ENCODE peak calls at places on chromosome 14, in eight cellular contexts. One of them, this sample, is unnamed.

GRCh38 chr14:50615056-50615455 is 53.0 kb downstream of the SAV1 start:
- DNase-seq in T1000: no peak
- DNase-seq in stimulated activated CD8-positive, alpha-beta memory T cell treated with anti-CD3 and anti-CD28 coated beads, Interleukin-4, amount 100 ng/mL, for 1 hour: no peak
- DNase-seq in GM03348: no peak
- DNase-seq in NCI-H2171 treated with DMSO at 0.1 percent for 48 hours: no peak
- DNase-seq in D341Med: no peak
- DNase-seq in left cardiac atrium: no peak
- DNase-seq in NCI-H774: no peak
- DNase-seq in this sample: no peak

GRCh38 chr14:64501326-64502171 is 2.1 kb downstream of the ZBTB25 start:
- DNase-seq in GM03348: peak
- DNase-seq in left cardiac atrium: peak
- DNase-seq in NCI-H774: no peak
- DNase-seq in T1000: peak
- DNase-seq in stimulated activated CD8-positive, alpha-beta memory T cell treated with anti-CD3 and anti-CD28 coated beads, Interleukin-4, amount 100 ng/mL, for 1 hour: no peak
- DNase-seq in NCI-H2171 treated with DMSO at 0.1 percent for 48 hours: no peak
- DNase-seq in D341Med: no peak
- DNase-seq in this sample: no peak

GRCh38 chr14:102866982-102867761 is 55.3 kb upstream of the AMN start:
- DNase-seq in NCI-H2171 treated with DMSO at 0.1 percent for 48 hours: no peak
- DNase-seq in D341Med: no peak
- DNase-seq in GM03348: no peak
- DNase-seq in stimulated activated CD8-positive, alpha-beta memory T cell treated with anti-CD3 and anti-CD28 coated beads, Interleukin-4, amount 100 ng/mL, for 1 hour: no peak
- DNase-seq in T1000: no peak
- DNase-seq in left cardiac atrium: no peak
- DNase-seq in NCI-H774: no peak
- DNase-seq in this sample: no peak

GRCh38 chr14:92472860-92473259 is 40.7 kb upstream of the RIN3 start:
- DNase-seq in D341Med: no peak
- DNase-seq in T1000: no peak
- DNase-seq in GM03348: no peak
- DNase-seq in left cardiac atrium: no peak
- DNase-seq in stimulated activated CD8-positive, alpha-beta memory T cell treated with anti-CD3 and anti-CD28 coated beads, Interleukin-4, amount 100 ng/mL, for 1 hour: no peak
- DNase-seq in NCI-H2171 treated with DMSO at 0.1 percent for 48 hours: no peak
- DNase-seq in NCI-H774: no peak
- DNase-seq in this sample: no peak

GRCh38 chr14:93304771-93305170 is 28.1 kb downstream of the BTBD7 start:
- DNase-seq in T1000: no peak
- DNase-seq in NCI-H774: no peak
- DNase-seq in left cardiac atrium: no peak
- DNase-seq in stimulated activated CD8-positive, alpha-beta memory T cell treated with anti-CD3 and anti-CD28 coated beads, Interleukin-4, amount 100 ng/mL, for 1 hour: no peak
- DNase-seq in NCI-H2171 treated with DMSO at 0.1 percent for 48 hours: no peak
- DNase-seq in D341Med: no peak
- DNase-seq in GM03348: peak
- DNase-seq in this sample: no peak

GRCh38 chr14:81771876-81772275 is 238.2 kb upstream of the SEL1L start:
- DNase-seq in GM03348: no peak
- DNase-seq in left cardiac atrium: no peak
- DNase-seq in NCI-H2171 treated with DMSO at 0.1 percent for 48 hours: no peak
- DNase-seq in stimulated activated CD8-positive, alpha-beta memory T cell treated with anti-CD3 and anti-CD28 coated beads, Interleukin-4, amount 100 ng/mL, for 1 hour: no peak
- DNase-seq in NCI-H774: no peak
- DNase-seq in D341Med: no peak
- DNase-seq in T1000: no peak
- DNase-seq in this sample: no peak

GRCh38 chr14:93081875-93082570 is 33.7 kb downstream of the ITPK1 start:
- DNase-seq in NCI-H2171 treated with DMSO at 0.1 percent for 48 hours: no peak
- DNase-seq in left cardiac atrium: no peak
- DNase-seq in GM03348: no peak
- DNase-seq in NCI-H774: no peak
- DNase-seq in stimulated activated CD8-positive, alpha-beta memory T cell treated with anti-CD3 and anti-CD28 coated beads, Interleukin-4, amount 100 ng/mL, for 1 hour: no peak
- DNase-seq in T1000: no peak
- DNase-seq in D341Med: no peak
- DNase-seq in this sample: no peak

GRCh38 chr14:61296707-61297502 is 15.8 kb upstream of the TMEM30B start:
- DNase-seq in T1000: no peak
- DNase-seq in stimulated activated CD8-positive, alpha-beta memory T cell treated with anti-CD3 and anti-CD28 coated beads, Interleukin-4, amount 100 ng/mL, for 1 hour: no peak
- DNase-seq in left cardiac atrium: no peak
- DNase-seq in NCI-H774: no peak
- DNase-seq in NCI-H2171 treated with DMSO at 0.1 percent for 48 hours: peak
- DNase-seq in GM03348: peak
- DNase-seq in D341Med: peak
- DNase-seq in this sample: no peak

GRCh38 chr14:67644428-67644827 is 24.7 kb downstream of the ARG2 start:
- DNase-seq in D341Med: no peak
- DNase-seq in GM03348: no peak
- DNase-seq in T1000: no peak
- DNase-seq in NCI-H774: no peak
- DNase-seq in stimulated activated CD8-positive, alpha-beta memory T cell treated with anti-CD3 and anti-CD28 coated beads, Interleukin-4, amount 100 ng/mL, for 1 hour: no peak
- DNase-seq in left cardiac atrium: no peak
- DNase-seq in NCI-H2171 treated with DMSO at 0.1 percent for 48 hours: no peak
- DNase-seq in this sample: no peak

GRCh38 chr14:101223147-101223546 is 319.6 kb upstream of the RTL1 start:
- DNase-seq in D341Med: no peak
- DNase-seq in T1000: no peak
- DNase-seq in stimulated activated CD8-positive, alpha-beta memory T cell treated with anti-CD3 and anti-CD28 coated beads, Interleukin-4, amount 100 ng/mL, for 1 hour: no peak
- DNase-seq in NCI-H2171 treated with DMSO at 0.1 percent for 48 hours: no peak
- DNase-seq in NCI-H774: no peak
- DNase-seq in GM03348: no peak
- DNase-seq in left cardiac atrium: no peak
- DNase-seq in this sample: peak

This sample was measured in endodermal cell.